ENCODE peak calls at places on chromosomes 4 and X, in nine cellular contexts. B, N, J, D, X, F, E, A and U are unnamed samples.

GRCh38 chr4:15754323-15754722 is 23.8 kb upstream of the CD38 start:
- DNase-seq in B (peak; percentile 86), N (no peak), J (no peak), D (no peak), X (no peak), F (no peak), E (no peak), A (no peak), U (no peak)

GRCh38 chr4:103786014-103786413 is 66.2 kb upstream of the TACR3 start:
- DNase-seq in B (peak; percentile 70), N (no peak), J (no peak), D (peak; percentile 30), X (no peak), F (no peak), E (no peak), A (peak; percentile 64), U (peak; percentile 5)

GRCh38 chrX:39975094-39975865 is 122.5 kb downstream of the BCOR start:
- DNase-seq in B (no peak), N (peak; percentile 64), J (no peak), D (peak; percentile 58), X (no peak), F (no peak), E (no peak), A (peak; percentile 74), U (no peak)

GRCh38 chr4:20370284-20370683 is 118.6 kb downstream of the SLIT2 start:
- DNase-seq in B (no peak), N (no peak), J (no peak), D (no peak), X (no peak), F (no peak), E (no peak), A (no peak), U (no peak)

GRCh38 chr4:72295966-72296557 is 264.3 kb downstream of the NPFFR2 start:
- DNase-seq in B (peak; percentile 49), N (no peak), J (no peak), D (peak; percentile 34), X (no peak), F (peak; percentile 20), E (no peak), A (peak; percentile 20), U (peak; percentile 20)

GRCh38 chr4:103002551-103002950 is 17.0 kb downstream of the SLC9B1 start:
- DNase-seq in B (no peak), N (no peak), J (no peak), D (peak; percentile 12), X (no peak), F (no peak), E (no peak), A (no peak), U (no peak)

GRCh38 chrX:151694661-151695582 is at the start of gene PRRG3:
- DNase-seq in B (no peak), N (no peak), J (no peak), D (no peak), X (no peak), F (no peak), E (no peak), A (no peak), U (no peak)

GRCh38 chrX:40107291-40108083 is 9.7 kb upstream of the BCOR start:
- DNase-seq in B (peak; percentile 90), N (peak; percentile 72), J (no peak), D (no peak), X (peak; percentile 87), F (peak; percentile 65), E (no peak), A (no peak), U (no peak)

GRCh38 chr4:81971637-81972036 is 402.2 kb downstream of the HNRNPD start:
- DNase-seq in B (no peak), N (no peak), J (no peak), D (no peak), X (no peak), F (no peak), E (no peak), A (no peak), U (no peak)

GRCh38 chrX:47093248-47093647 is 15.0 kb downstream of the RGN start:
- DNase-seq in B (peak; percentile 52), N (no peak), J (peak; percentile 7), D (peak; percentile 12), X (no peak), F (peak; percentile 8), E (no peak), A (no peak), U (no peak)

GRCh38 chrX:4710618-4711433 is 997.4 kb upstream of the PRKX start:
- DNase-seq in B (peak; percentile 71), N (no peak), J (no peak), D (peak; percentile 80), X (no peak), F (no peak), E (no peak), A (peak; percentile 23), U (no peak)

GRCh38 chrX:140050906-140051305 is 85.6 kb upstream of the CXorf66 start:
- DNase-seq in B (peak; percentile 4), N (no peak), J (no peak), D (no peak), X (no peak), F (no peak), E (no peak), A (no peak), U (no peak)

GRCh38 chrX:30301977-30302376 is 7.2 kb downstream of the NR0B1 start:
- DNase-seq in B (no peak), N (no peak), J (no peak), D (peak; percentile 47), X (no peak), F (peak; percentile 15), E (no peak), A (no peak), U (no peak)

GRCh38 chrX:110852180-110852579 is 56.6 kb upstream of the CHRDL1 start:
- DNase-seq in B (peak; percentile 24), N (no peak), J (no peak), D (no peak), X (no peak), F (no peak), E (no peak), A (no peak), U (no peak)

GRCh38 chr4:164955107-164955805 is 22.2 kb downstream of the TRIM61 start:
- DNase-seq in B (no peak), N (no peak), J (no peak), D (no peak), X (no peak), F (no peak), E (no peak), A (no peak), U (no peak)

GRCh38 chrX:46884799-46885198 is 27.4 kb upstream of the JADE3 start:
- DNase-seq in B (no peak), N (no peak), J (no peak), D (no peak), X (no peak), F (no peak), E (no peak), A (no peak), U (no peak)

DNA sequence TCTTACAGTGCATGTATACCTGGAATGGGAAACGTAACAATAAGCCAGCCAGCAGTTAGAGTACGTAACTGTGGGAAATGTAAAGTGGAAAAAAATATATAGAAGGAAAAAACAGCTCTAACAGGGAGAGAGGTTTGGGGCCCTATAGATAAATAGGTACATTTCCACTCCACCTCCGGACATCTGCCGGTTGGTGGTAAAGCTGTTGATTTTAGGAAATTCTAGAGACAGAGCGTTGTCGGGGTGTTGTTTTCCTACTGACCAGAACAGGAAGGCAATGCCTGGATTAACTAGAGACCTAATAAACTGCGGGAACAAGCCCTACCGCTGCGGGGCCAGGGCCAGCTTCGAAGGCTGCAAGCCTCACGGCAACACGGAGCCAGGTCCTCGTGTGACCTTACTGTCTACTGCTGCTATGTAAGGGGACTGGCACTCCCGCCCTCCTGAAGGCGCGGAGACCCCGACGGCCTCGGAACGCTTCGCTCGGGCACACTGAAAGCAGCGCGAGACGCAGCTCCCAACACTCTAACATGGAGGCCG is 757 bp upstream of the CDKN2AIP start:
- DNase-seq in B (no peak), N (no peak), J (no peak), D (no peak), X (no peak), F (no peak), E (no peak), A (no peak), U (no peak)
- TF ChIP-seq CTCF in B (no peak), N (peak; percentile 36), J (no peak), D (no peak), X (no peak), F (no peak), E (no peak), A (peak; percentile 2), U (no peak)

DNA sequence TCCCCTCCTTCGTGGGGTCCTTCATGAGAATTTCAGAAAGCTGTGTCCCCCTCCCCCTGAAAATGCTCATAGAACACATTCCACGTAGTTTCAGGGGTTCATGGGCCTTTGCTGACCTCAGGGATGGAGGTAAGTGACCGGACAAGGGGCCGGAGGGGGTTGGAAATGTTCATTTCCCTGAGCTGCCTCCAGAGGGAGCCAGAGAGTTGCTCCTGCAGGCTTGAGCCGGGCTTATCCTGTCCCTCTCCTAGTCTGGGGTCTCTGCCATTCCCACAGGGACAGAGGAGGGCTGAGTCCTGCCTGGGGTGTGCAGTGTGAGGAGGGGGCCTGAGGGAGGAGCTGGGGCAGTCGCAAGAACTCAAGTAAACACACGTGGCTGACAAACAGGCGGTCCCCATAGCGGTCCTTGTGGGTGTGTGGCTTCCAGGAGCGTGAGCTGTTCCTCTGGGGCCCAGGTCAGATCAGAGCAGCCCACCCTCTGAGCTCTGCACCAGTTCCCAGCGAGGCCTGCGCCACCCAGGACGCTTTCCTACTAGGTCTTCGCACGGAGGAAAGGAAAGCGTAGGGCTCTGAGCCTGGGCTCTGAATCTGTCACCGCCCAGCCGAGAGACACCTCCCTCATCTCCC is 62.5 kb downstream of the WFS1 start:
- DNase-seq in B (peak; percentile 37), N (peak; percentile 25), J (no peak), D (no peak), X (no peak), F (no peak), E (no peak), A (no peak), U (no peak)
- TF ChIP-seq CTCF in B (peak; percentile 92), N (peak; percentile 48), J (peak; percentile 94), D (peak; percentile 60), X (peak; percentile 55), F (peak; percentile 92), E (peak; percentile 70), A (peak; percentile 78), U (peak; percentile 74)

GRCh38 chr4:119627267-119628190 is 1.1 kb downstream of the PDE5A start:
- DNase-seq in B (peak; percentile 50), N (peak; percentile 72), J (no peak), D (peak; percentile 39), X (peak; percentile 86), F (no peak), E (no peak), A (no peak), U (peak; percentile 70)
- TF ChIP-seq CTCF in B (peak; percentile 10), N (peak; percentile 47), J (peak; percentile 27), D (peak; percentile 31), X (peak; percentile 23), F (peak; percentile 22), E (peak; percentile 1), A (peak; percentile 50), U (no peak)

DNA sequence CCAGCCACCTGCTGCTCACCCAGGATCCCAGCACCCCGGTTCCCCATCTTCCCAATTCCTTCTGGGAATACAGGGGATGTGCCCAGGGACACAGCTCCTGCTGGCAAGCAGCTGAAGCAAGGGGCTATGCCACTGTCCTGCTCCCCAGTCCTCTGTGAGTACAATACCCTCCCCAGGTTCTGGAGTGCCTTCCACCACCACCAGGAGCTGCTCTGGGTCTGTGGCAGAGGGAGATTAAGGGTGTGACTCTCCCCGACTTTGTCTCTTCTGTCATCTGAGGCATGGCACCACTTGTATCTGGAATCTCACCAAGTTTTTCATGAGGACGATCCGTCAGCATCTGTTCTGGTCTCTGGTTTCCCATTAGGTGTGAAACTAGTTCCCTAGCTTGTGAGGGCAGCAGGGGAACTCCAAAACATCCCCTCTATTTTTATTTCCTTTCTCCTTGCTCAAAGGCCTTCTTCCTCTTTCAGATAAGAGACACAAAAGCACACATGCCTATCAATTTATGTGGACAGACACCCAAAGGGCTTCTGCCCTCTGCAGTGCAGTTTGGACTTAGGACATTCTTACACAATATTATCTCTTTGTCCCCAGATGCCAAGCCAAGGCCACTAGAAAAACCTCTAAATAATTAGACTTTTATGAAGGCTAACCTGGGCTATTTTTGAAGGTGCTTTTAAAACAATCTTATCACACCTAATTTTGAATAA is 26.8 kb downstream of the MGST2 start:
- DNase-seq in B (peak; percentile 17), N (no peak), J (no peak), D (no peak), X (no peak), F (no peak), E (no peak), A (peak; percentile 94), U (no peak)
- TF ChIP-seq CTCF in B (peak; percentile 12), N (no peak), J (peak; percentile 19), D (no peak), X (no peak), F (peak; percentile 38), E (no peak), A (peak; percentile 44), U (peak; percentile 10)